ENCODE peak calls at places on chromosomes 12 and 14, in ten cellular contexts. S, V, U, M, E, J, P, B, W and F are unnamed samples.

GRCh38 chr12:33012226-33012625 is 115.6 kb upstream of the PKP2 start:
- DNase-seq in B (no peak), V (no peak), P (no peak), E (no peak), W (no peak), U (no peak), M (no peak), J (no peak), S (no peak), F (no peak)

GRCh38 chr14:94474581-94475031 is 1.4 kb downstream of the SERPINA9 start:
- DNase-seq in U (no peak), J (no peak), S (no peak), W (no peak), P (peak; percentile 81), E (no peak), M (no peak), B (no peak), V (no peak), F (no peak)

GRCh38 chr14:32635103-32635719 is 303.5 kb upstream of the NPAS3 start:
- DNase-seq in E (no peak), U (no peak), W (no peak), V (no peak), B (peak; percentile 64), P (peak; percentile 56), M (no peak), S (no peak), J (no peak), F (peak; percentile 58)

GRCh38 chr12:47082283-47082962 is 2.7 kb upstream of the AMIGO2 start:
- DNase-seq in E (no peak), P (no peak), B (no peak), W (no peak), M (no peak), U (no peak), V (no peak), J (no peak), S (no peak), F (no peak)

GRCh38 chr14:103896578-103896977 is 31.7 kb upstream of the TDRD9 start:
- DNase-seq in M (no peak), U (no peak), P (no peak), S (no peak), J (no peak), B (no peak), W (no peak), V (no peak), E (no peak), F (no peak)

GRCh38 chr14:67429651-67430205 is 17.8 kb upstream of the PLEK2 start:
- DNase-seq in P (no peak), J (no peak), W (no peak), U (no peak), B (no peak), E (no peak), M (no peak), V (no peak), S (no peak), F (peak; percentile 72)

GRCh38 chr12:6696690-6697583 is 3.7 kb downstream of the PIANP start:
- DNase-seq in E (no peak), W (no peak), B (no peak), J (no peak), S (no peak), V (no peak), M (no peak), U (no peak), P (no peak), F (no peak)

GRCh38 chr12:70853326-70853725 is 67.2 kb downstream of the PTPRR start:
- DNase-seq in M (no peak), V (no peak), B (peak; percentile 98), E (no peak), J (peak; percentile 54), S (no peak), U (no peak), W (no peak), P (peak; percentile 17), F (peak; percentile 96)

GRCh38 chr12:47080725-47081502 is 1.2 kb upstream of the AMIGO2 start:
- DNase-seq in S (no peak), M (peak; percentile 26), W (peak; percentile 76), P (peak; percentile 84), U (peak; percentile 45), E (peak; percentile 83), V (peak; percentile 70), J (peak; percentile 53), B (peak; percentile 70), F (peak; percentile 70)

GRCh38 chr12:102503871-102504270 is 23.5 kb upstream of the IGF1 start:
- DNase-seq in W (no peak), M (no peak), S (no peak), B (no peak), U (no peak), P (no peak), J (no peak), V (no peak), E (no peak), F (no peak)

GRCh38 chr14:100893228-100893601 is 10.3 kb downstream of the RTL1 start:
- DNase-seq in P (no peak), V (no peak), J (peak; percentile 28), W (no peak), M (no peak), E (no peak), S (no peak), U (no peak), B (no peak), F (no peak)

GRCh38 chr14:101774814-101775213 is 13.3 kb downstream of the PPP2R5C start:
- DNase-seq in W (no peak), P (no peak), B (no peak), M (no peak), U (no peak), V (no peak), E (no peak), S (no peak), J (no peak), F (no peak)

GRCh38 chr14:42192659-42193425 is 586.2 kb downstream of the LRFN5 start:
- DNase-seq in B (peak; percentile 84), U (no peak), E (no peak), V (no peak), M (no peak), J (no peak), P (peak; percentile 98), S (no peak), W (peak; percentile 73), F (peak; percentile 98)

GRCh38 chr12:99553461-99553860 is 94.1 kb upstream of the GARIN6 start:
- DNase-seq in V (no peak), U (no peak), P (no peak), S (no peak), W (no peak), J (no peak), B (no peak), M (no peak), E (no peak), F (no peak)

GRCh38 chr12:6062427-6063378 is 61.8 kb downstream of the VWF start:
- DNase-seq in M (peak; percentile 78), S (peak; percentile 58), J (peak; percentile 64), B (peak; percentile 58), P (peak; percentile 64), U (peak; percentile 74), V (no peak), W (no peak), E (no peak), F (peak; percentile 46)

GRCh38 chr14:101553393-101553792 is 7.9 kb upstream of the DIO3 start:
- DNase-seq in S (no peak), V (no peak), E (no peak), W (no peak), M (no peak), U (no peak), P (no peak), B (no peak), J (no peak), F (no peak)

GRCh38 chr12:131855521-131856142 is 27.4 kb downstream of the MMP17 start:
- DNase-seq in B (no peak), V (no peak), W (no peak), J (no peak), S (no peak), M (no peak), E (no peak), P (no peak), U (peak; percentile 39), F (no peak)

GRCh38 chr14:24064091-24064795 is 7.1 kb upstream of the CPNE6 start:
- DNase-seq in W (no peak), U (no peak), J (peak; percentile 65), V (no peak), P (no peak), M (no peak), E (no peak), B (no peak), S (no peak), F (no peak)

GRCh38 chr12:10031771-10032175 is 1.3 kb downstream of the CLEC9A start:
- DNase-seq in W (peak; percentile 5), V (no peak), P (peak; percentile 96), B (peak; percentile 66), U (no peak), S (no peak), J (no peak), M (no peak), E (no peak), F (peak; percentile 97)

GRCh38 chr14:54348923-54349615 is 47.7 kb upstream of the CDKN3 start:
- DNase-seq in U (no peak), E (peak; percentile 64), B (peak; percentile 73), P (no peak), W (no peak), V (no peak), S (no peak), M (no peak), J (no peak), F (peak; percentile 77)

GRCh38 chr14:29930283-29930682 is 2.6 kb upstream of the PRKD1 start:
- DNase-seq in P (peak; percentile 76), M (no peak), V (no peak), E (no peak), U (no peak), S (no peak), J (no peak), W (no peak), B (peak; percentile 69), F (peak; percentile 70)

GRCh38 chr12:93169536-93169935 is 208.2 kb upstream of the NUDT4 start:
- DNase-seq in V (no peak), J (no peak), P (no peak), B (no peak), W (no peak), E (no peak), U (no peak), M (no peak), S (no peak), F (no peak)

GRCh38 chr14:87081004-87081403 is 912.0 kb downstream of the GALC start:
- DNase-seq in P (no peak), U (no peak), W (no peak), M (no peak), S (no peak), V (no peak), E (no peak), J (no peak), B (no peak), F (no peak)

GRCh38 chr14:97251423-97252155 is 454.4 kb downstream of the VRK1 start:
- DNase-seq in W (no peak), V (no peak), P (no peak), E (no peak), J (no peak), S (no peak), B (no peak), U (no peak), M (no peak), F (no peak)

GRCh38 chr14:56814468-56815074 is 4.3 kb upstream of the OTX2 start:
- DNase-seq in B (no peak), W (no peak), U (no peak), M (no peak), E (no peak), V (no peak), S (no peak), J (no peak), P (no peak), F (no peak)

GRCh38 chr14:31269599-31270195 is 62.1 kb upstream of the HECTD1 start:
- DNase-seq in B (peak; percentile 4), W (no peak), U (no peak), J (no peak), M (no peak), E (no peak), V (no peak), S (no peak), P (peak; percentile 45), F (peak; percentile 23)

GRCh38 chr12:8866429-8866828 is 44.0 kb downstream of the A2ML1 start:
- DNase-seq in J (no peak), P (no peak), M (no peak), U (no peak), S (no peak), B (no peak), V (no peak), E (no peak), W (no peak), F (no peak)

GRCh38 chr12:120115692-120116442 is 686 bp downstream of the RAB35 start:
- DNase-seq in E (no peak), P (peak; percentile 74), B (peak; percentile 39), J (no peak), W (no peak), U (no peak), S (peak; percentile 10), M (peak; percentile 67), V (no peak), F (peak; percentile 39)